ENCODE peak calls at places on chromosomes 6 and 20, in four cellular contexts. One of them, this sample, is unnamed.

GRCh38 chr6:157068691-157069228 is 254.6 kb downstream of the TMEM242 start:
- DNase-seq in HepG2: no peak
- DNase-seq in GM12878: peak; percentile 89
- DNase-seq in K562: no peak
- DNase-seq in this sample: no peak

GRCh38 chr20:37296371-37296770 is 6.9 kb downstream of the MANBAL start:
- DNase-seq in K562: no peak
- DNase-seq in GM12878: no peak
- DNase-seq in HepG2: no peak
- DNase-seq in this sample: no peak

GRCh38 chr6:159090530-159091306 is 45.9 kb upstream of the TAGAP start:
- DNase-seq in HepG2: no peak
- DNase-seq in K562: no peak
- DNase-seq in GM12878: no peak
- DNase-seq in this sample: no peak

GRCh38 chr6:17405944-17406245 is 12.5 kb downstream of the CAP2 start:
- DNase-seq in GM12878: no peak
- DNase-seq in K562: no peak
- DNase-seq in HepG2: no peak
- DNase-seq in this sample: no peak

GRCh38 chr6:17035257-17035757 is 66.5 kb upstream of the STMND1 start:
- DNase-seq in K562: no peak
- DNase-seq in GM12878: no peak
- DNase-seq in HepG2: no peak
- DNase-seq in this sample: no peak

GRCh38 chr20:35207950-35208611 is 18.4 kb upstream of the MMP24 start:
- DNase-seq in GM12878: peak; percentile 20
- DNase-seq in HepG2: peak; percentile 89
- DNase-seq in K562: peak; percentile 67
- DNase-seq in this sample: peak; percentile 70

GRCh38 chr20:62225026-62225425 is 4.9 kb upstream of the HRH3 start:
- DNase-seq in HepG2: no peak
- DNase-seq in GM12878: no peak
- DNase-seq in K562: no peak
- DNase-seq in this sample: no peak

GRCh38 chr20:1389703-1390385 is 3.0 kb downstream of the FKBP1A start:
- DNase-seq in K562: no peak
- DNase-seq in HepG2: no peak
- DNase-seq in GM12878: no peak
- DNase-seq in this sample: no peak

GRCh38 chr6:88561974-88562736 is 396.0 kb upstream of the CNR1 start:
- DNase-seq in GM12878: no peak
- DNase-seq in HepG2: no peak
- DNase-seq in K562: no peak
- DNase-seq in this sample: no peak

GRCh38 chr6:105452924-105453756 is 50.3 kb upstream of the PREP start:
- DNase-seq in K562: no peak
- DNase-seq in GM12878: peak; percentile 54
- DNase-seq in HepG2: no peak
- DNase-seq in this sample: no peak

GRCh38 chr6:114361036-114361435 is 18.2 kb upstream of the HS3ST5 start:
- DNase-seq in GM12878: no peak
- DNase-seq in K562: no peak
- DNase-seq in HepG2: no peak
- DNase-seq in this sample: no peak

GRCh38 chr6:27814665-27815424 is 97.4 kb downstream of the OR2B2 start:
- DNase-seq in GM12878: peak; percentile 97
- DNase-seq in K562: no peak
- DNase-seq in HepG2: peak; percentile 92
- DNase-seq in this sample: peak; percentile 75

GRCh38 chr6:67450641-67451040 is 1184.4 kb upstream of the ADGRB3 start:
- DNase-seq in K562: no peak
- DNase-seq in GM12878: peak; percentile 20
- DNase-seq in HepG2: no peak
- DNase-seq in this sample: no peak

GRCh38 chr20:54713727-54714126 is 238.3 kb downstream of the DOK5 start:
- DNase-seq in K562: no peak
- DNase-seq in HepG2: no peak
- DNase-seq in GM12878: no peak
- DNase-seq in this sample: no peak

GRCh38 chr20:47815416-47815806 is 30.1 kb upstream of the SULF2 start:
- DNase-seq in K562: no peak
- DNase-seq in HepG2: no peak
- DNase-seq in GM12878: no peak
- DNase-seq in this sample: no peak

GRCh38 chr6:33249732-33250625 is 21.7 kb downstream of the VPS52 start:
- DNase-seq in GM12878: no peak
- DNase-seq in K562: no peak
- DNase-seq in HepG2: no peak
- DNase-seq in this sample: peak; percentile 36

GRCh38 chr20:33658929-33659328 is 3.2 kb upstream of the C20orf144 start:
- DNase-seq in HepG2: no peak
- DNase-seq in K562: no peak
- DNase-seq in GM12878: no peak
- DNase-seq in this sample: no peak

GRCh38 chr20:44641305-44641704 is 10.2 kb downstream of the ADA start:
- DNase-seq in HepG2: no peak
- DNase-seq in GM12878: no peak
- DNase-seq in K562: no peak
- DNase-seq in this sample: no peak

GRCh38 chr6:42007286-42007685 is 43.0 kb upstream of the TAF8 start:
- DNase-seq in GM12878: no peak
- DNase-seq in K562: no peak
- DNase-seq in HepG2: no peak
- DNase-seq in this sample: no peak

GRCh38 chr6:7087491-7087979 is 20.2 kb upstream of the RREB1 start:
- DNase-seq in HepG2: no peak
- DNase-seq in GM12878: peak; percentile 36
- DNase-seq in K562: no peak
- DNase-seq in this sample: no peak
- TF ChIP-seq CHD2 in HepG2: no peak
- TF ChIP-seq CHD2 in GM12878: no peak
- TF ChIP-seq CHD2 in K562: no peak
- TF ChIP-seq CHD2 in this sample: no peak

GRCh38 chr20:50399003-50399916 is 110.9 kb upstream of the PTPN1 start:
- DNase-seq in HepG2: peak; percentile 99
- DNase-seq in GM12878: no peak
- DNase-seq in K562: no peak
- DNase-seq in this sample: no peak
- TF ChIP-seq MXI1 in HepG2: peak; percentile 63
- TF ChIP-seq MXI1 in GM12878: no peak
- TF ChIP-seq MXI1 in K562: no peak
- TF ChIP-seq MXI1 in this sample: no peak

GRCh38 chr20:60895363-60896079 is 356.5 kb upstream of the CDH4 start:
- DNase-seq in GM12878: no peak
- DNase-seq in K562: no peak
- DNase-seq in HepG2: no peak
- DNase-seq in this sample: no peak

GRCh38 chr20:60901831-60902230 is 350.2 kb upstream of the CDH4 start:
- DNase-seq in GM12878: no peak
- DNase-seq in HepG2: no peak
- DNase-seq in K562: no peak
- DNase-seq in this sample: no peak

GRCh38 chr20:60903325-60903958 is 348.6 kb upstream of the CDH4 start:
- DNase-seq in HepG2: no peak
- DNase-seq in K562: no peak
- DNase-seq in GM12878: no peak
- DNase-seq in this sample: no peak

GRCh38 chr20:60899320-60899719 is 352.7 kb upstream of the CDH4 start:
- DNase-seq in HepG2: no peak
- DNase-seq in K562: no peak
- DNase-seq in GM12878: no peak
- DNase-seq in this sample: no peak

GRCh38 chr20:60900581-60900980 is 351.5 kb upstream of the CDH4 start:
- DNase-seq in GM12878: no peak
- DNase-seq in K562: no peak
- DNase-seq in HepG2: no peak
- DNase-seq in this sample: no peak
- TF ChIP-seq CHD2 in GM12878: no peak
- TF ChIP-seq CHD2 in K562: no peak
- TF ChIP-seq CHD2 in HepG2: no peak
- TF ChIP-seq CHD2 in this sample: no peak

GRCh38 chr6:142846883-142847287 is 98.1 kb downstream of the HIVEP2 start:
- DNase-seq in HepG2: peak; percentile 75
- DNase-seq in K562: no peak
- DNase-seq in GM12878: no peak
- DNase-seq in this sample: no peak
- TF ChIP-seq MXI1 in HepG2: peak; percentile 27
- TF ChIP-seq MXI1 in K562: no peak
- TF ChIP-seq MXI1 in GM12878: no peak
- TF ChIP-seq MXI1 in this sample: no peak

DNA sequence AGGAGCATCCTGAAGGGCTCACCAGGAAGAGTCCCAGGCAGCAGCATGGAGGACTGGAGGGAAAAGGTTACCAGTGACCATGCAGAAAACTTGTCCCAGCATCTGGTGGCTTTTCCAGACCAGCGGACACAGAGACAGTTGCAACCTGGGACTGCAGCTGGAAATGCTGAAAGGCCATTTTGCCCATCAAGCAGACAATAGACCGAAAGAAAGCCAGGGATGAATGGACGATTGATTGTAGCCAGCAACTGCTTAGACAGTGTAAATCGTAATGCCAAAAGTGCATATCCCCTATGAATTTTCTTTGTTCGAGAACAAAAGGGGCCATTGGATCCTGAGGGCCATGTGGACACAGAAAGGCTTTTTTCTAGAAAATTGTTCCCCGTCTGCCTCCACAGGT is 115.8 kb downstream of the MBOAT1 start:
- DNase-seq in HepG2: no peak
- DNase-seq in K562: no peak
- DNase-seq in GM12878: no peak
- DNase-seq in this sample: no peak
- TF ChIP-seq CHD2 in HepG2: no peak
- TF ChIP-seq CHD2 in K562: no peak
- TF ChIP-seq CHD2 in GM12878: no peak
- TF ChIP-seq CHD2 in this sample: no peak

GRCh38 chr20:294602-295001 is 2.8 kb upstream of the ZCCHC3 start:
- DNase-seq in GM12878: no peak
- DNase-seq in HepG2: no peak
- DNase-seq in K562: no peak
- DNase-seq in this sample: no peak
- TF ChIP-seq MXI1 in GM12878: no peak
- TF ChIP-seq MXI1 in HepG2: no peak
- TF ChIP-seq MXI1 in K562: no peak
- TF ChIP-seq MXI1 in this sample: no peak

GRCh38 chr6:90184334-90185298 is 112.0 kb downstream of the BACH2 start:
- DNase-seq in K562: peak; percentile 58
- DNase-seq in HepG2: no peak
- DNase-seq in GM12878: no peak
- DNase-seq in this sample: peak; percentile 30
- TF ChIP-seq CHD2 in K562: no peak
- TF ChIP-seq CHD2 in HepG2: no peak
- TF ChIP-seq CHD2 in GM12878: no peak
- TF ChIP-seq CHD2 in this sample: no peak

DNA sequence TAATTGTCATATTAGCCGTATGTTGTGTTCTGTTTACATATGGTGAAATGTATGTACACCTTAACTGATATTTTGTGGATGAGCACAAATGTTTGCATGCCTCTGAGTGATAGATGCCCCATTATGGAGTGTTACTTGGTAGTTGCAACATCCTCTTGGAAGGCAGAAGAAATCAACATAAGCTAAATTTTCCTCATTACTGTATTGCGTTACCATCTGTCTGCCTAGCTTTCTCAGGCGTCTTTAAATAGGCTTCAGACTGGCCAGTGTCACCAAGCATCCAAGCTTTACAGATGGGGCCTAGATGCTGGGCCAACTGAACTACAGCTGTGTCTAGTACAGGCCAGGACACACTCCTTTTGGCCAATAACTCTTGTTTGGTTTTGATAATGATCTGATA is 250.6 kb downstream of the SAMD5 start:
- DNase-seq in GM12878: no peak
- DNase-seq in HepG2: no peak
- DNase-seq in K562: no peak
- DNase-seq in this sample: no peak
- TF ChIP-seq MXI1 in GM12878: no peak
- TF ChIP-seq MXI1 in HepG2: no peak
- TF ChIP-seq MXI1 in K562: no peak
- TF ChIP-seq MXI1 in this sample: no peak

GRCh38 chr6:101117397-101118185 is 236.5 kb upstream of the ASCC3 start:
- DNase-seq in GM12878: no peak
- DNase-seq in K562: no peak
- DNase-seq in HepG2: no peak
- DNase-seq in this sample: no peak
- TF ChIP-seq CHD2 in GM12878: no peak
- TF ChIP-seq CHD2 in K562: no peak
- TF ChIP-seq CHD2 in HepG2: no peak
- TF ChIP-seq CHD2 in this sample: no peak

This sample was measured in SK-N-SH.